ENCODE peak calls at places on chromosomes 6 and 20, in eight cellular contexts. L is NCI-H187 treated with DMSO at 0.1 percent for 48 hours; P is T-cell; K is WTC11; Z is small intestine; S is HCEC 1CT; U is GM23338; A is activated effector memory CD4-positive, alpha-beta T cell treated with anti-CD3 and anti-CD28 coated beads, Interleukin-2, amount 50 U/mL, for 16 hours. E is an unnamed sample.

GRCh38 chr6:112337209-112337638 is 9.9 kb upstream of the RFPL4B start:
- DNase-seq in P (no peak), K (peak), S (peak), Z (peak), U (peak), L (peak), A (no peak), E (peak)

GRCh38 chr6:142225552-142225951 is 76.3 kb upstream of the ADGRG6 start:
- DNase-seq in S (no peak), L (no peak), U (no peak), Z (no peak), K (no peak), A (no peak), P (no peak), E (no peak)

GRCh38 chr6:20217476-20217855 is 5.2 kb upstream of the MBOAT1 start:
- DNase-seq in L (no peak), P (no peak), A (no peak), U (no peak), S (no peak), Z (no peak), K (no peak), E (no peak)

GRCh38 chr6:122399348-122400120 is at the start of gene HSF2:
- DNase-seq in Z (peak), L (peak), K (peak), S (peak), P (peak), A (peak), U (peak), E (peak)

GRCh38 chr6:142942805-142943227 is 2.2 kb downstream of the HIVEP2 start:
- DNase-seq in S (peak), L (no peak), A (no peak), U (no peak), P (no peak), K (no peak), Z (peak), E (no peak)

GRCh38 chr6:89302195-89302770 is 12.8 kb downstream of the GABRR2 start:
- DNase-seq in S (no peak), L (no peak), U (no peak), A (no peak), K (no peak), P (no peak), Z (no peak), E (no peak)

GRCh38 chr20:44483112-44483511 is 7.4 kb downstream of the TTPAL start:
- DNase-seq in U (no peak), S (no peak), A (no peak), P (no peak), L (no peak), Z (no peak), K (no peak), E (no peak)

GRCh38 chr6:118764766-118765165 is 113.4 kb upstream of the CEP85L start:
- DNase-seq in K (no peak), S (no peak), P (no peak), U (no peak), Z (no peak), A (no peak), L (no peak), E (no peak)

GRCh38 chr20:38357653-38358207 is 11.4 kb downstream of the LBP start:
- DNase-seq in S (peak), P (no peak), Z (no peak), A (no peak), K (no peak), U (no peak), L (no peak), E (no peak)

GRCh38 chr20:57065646-57066045 is 200.8 kb downstream of the BMP7 start:
- DNase-seq in A (peak), U (no peak), Z (no peak), K (no peak), P (no peak), L (no peak), S (no peak), E (no peak)

GRCh38 chr20:63402860-63403220 is 41.7 kb upstream of the CHRNA4 start:
- DNase-seq in Z (no peak), P (no peak), A (no peak), K (no peak), L (peak), U (no peak), S (no peak), E (no peak)

GRCh38 chr6:131663578-131664165 is 26.6 kb downstream of the ENPP3 start:
- DNase-seq in A (no peak), P (no peak), U (no peak), K (no peak), Z (no peak), S (no peak), L (no peak), E (no peak)

GRCh38 chr6:142355481-142356174 is 53.8 kb downstream of the ADGRG6 start:
- DNase-seq in A (no peak), P (peak), Z (no peak), U (no peak), L (no peak), S (no peak), K (no peak), E (no peak)

GRCh38 chr6:112416885-112417284 is 69.8 kb downstream of the RFPL4B start:
- DNase-seq in L (no peak), A (no peak), U (no peak), P (no peak), Z (no peak), K (no peak), S (no peak), E (no peak)

GRCh38 chr6:7758456-7758855 is 32.6 kb downstream of the BMP6 start:
- DNase-seq in P (no peak), K (no peak), Z (no peak), S (peak), U (no peak), A (no peak), L (no peak), E (no peak)

GRCh38 chr6:111750753-111751684 is 122.2 kb downstream of the FYN start:
- DNase-seq in A (peak), U (peak), P (peak), L (no peak), Z (peak), S (no peak), K (peak), E (no peak)

GRCh38 chr6:33126101-33126714 is 50.4 kb downstream of the HLA-DPB1 start:
- DNase-seq in P (peak), S (peak), U (peak), K (peak), L (no peak), A (peak), Z (peak), E (peak)

GRCh38 chr6:24721461-24722215 is 2.7 kb upstream of the C6orf62 start:
- DNase-seq in K (no peak), P (peak), S (peak), Z (peak), L (no peak), A (no peak), U (no peak), E (no peak)

GRCh38 chr6:1039746-1040145 is 272.2 kb upstream of the FOXQ1 start:
- DNase-seq in S (no peak), P (no peak), U (no peak), A (no peak), K (no peak), Z (no peak), L (no peak), E (no peak)

GRCh38 chr6:155126727-155127439 is 131.8 kb downstream of the TIAM2 start:
- DNase-seq in P (no peak), U (no peak), L (no peak), S (peak), A (peak), Z (no peak), K (no peak), E (no peak)

GRCh38 chr20:23078351-23078993 is 7.7 kb downstream of the CD93 start:
- DNase-seq in A (no peak), P (no peak), L (no peak), U (no peak), Z (no peak), K (no peak), S (peak), E (no peak)

GRCh38 chr20:7851031-7851490 is 89.2 kb downstream of the HAO1 start:
- DNase-seq in L (no peak), P (no peak), K (no peak), Z (no peak), S (peak), U (peak), A (no peak), E (no peak)

E was measured in glutamatergic neuron.